ENCODE peak calls at places on chromosomes 4 and X, in seven cellular contexts. N is hepatocyte, Y is prostate gland, O is transverse colon, J is left lung, D is iPS DF 6.9, F is HAP-1. A is an unnamed sample. For H3K9me3 and H3K36me3, the result is how much of the 10 kb centered on the place peaks cover.

GRCh38 chr4:23945521-23946017 is 55.7 kb upstream of the PPARGC1A start:
- DNase-seq in N (peak), Y (peak), O (peak), J (no peak), D (no peak), F (no peak), A (no peak)

GRCh38 chrX:41178201-41178600 is 93.0 kb downstream of the USP9X start:
- DNase-seq in N (no peak), Y (no peak), O (no peak), J (no peak), D (no peak), F (no peak), A (no peak)

GRCh38 chrX:11273544-11273943 is 19.7 kb upstream of the AMELX start:
- DNase-seq in N (no peak), Y (no peak), O (no peak), J (no peak), D (no peak), F (no peak), A (no peak)

GRCh38 chr4:7402526-7402925 is 32.2 kb downstream of the PSAPL1 start:
- DNase-seq in N (peak), Y (no peak), O (no peak), J (no peak), D (no peak), F (no peak), A (no peak)

GRCh38 chr4:36722986-36723385 is 441.6 kb downstream of the DTHD1 start:
- DNase-seq in N (no peak), Y (no peak), O (no peak), J (no peak), D (no peak), F (no peak), A (no peak)

GRCh38 chrX:107440187-107440586 is 9.3 kb upstream of the FRMPD3 start:
- DNase-seq in N (no peak), Y (no peak), O (no peak), J (no peak), D (no peak), F (no peak), A (no peak)

GRCh38 chrX:65034641-65035450 is 58.6 kb upstream of the ZC4H2 start:
- DNase-seq in N (peak), Y (peak), O (peak), J (peak), D (peak), F (peak), A (peak)

GRCh38 chr4:132276185-132276584 is 872.9 kb upstream of the PCDH10 start:
- DNase-seq in N (no peak), Y (no peak), O (no peak), J (peak), D (no peak), F (no peak), A (no peak)

GRCh38 chr4:48780867-48781219 is 764 bp upstream of the FRYL start:
- DNase-seq in N (peak), Y (peak), O (peak), J (no peak), D (no peak), F (no peak), A (no peak)

GRCh38 chr4:52952540-52952939 is 90.4 kb downstream of the RASL11B start:
- DNase-seq in N (no peak), Y (no peak), O (no peak), J (no peak), D (no peak), F (no peak), A (no peak)

GRCh38 chr4:103012085-103012484 is 7.4 kb downstream of the SLC9B1 start:
- DNase-seq in N (peak), Y (peak), O (no peak), J (no peak), D (no peak), F (no peak), A (no peak)

GRCh38 chrX:152259150-152259549 is 120.8 kb upstream of the MAGEA10 start:
- DNase-seq in N (no peak), Y (no peak), O (no peak), J (no peak), D (no peak), F (no peak), A (no peak)

GRCh38 chr4:54005475-54005874 is 58.9 kb downstream of the CHIC2 start:
- DNase-seq in N (no peak), Y (no peak), O (no peak), J (no peak), D (no peak), F (no peak), A (no peak)

DNA sequence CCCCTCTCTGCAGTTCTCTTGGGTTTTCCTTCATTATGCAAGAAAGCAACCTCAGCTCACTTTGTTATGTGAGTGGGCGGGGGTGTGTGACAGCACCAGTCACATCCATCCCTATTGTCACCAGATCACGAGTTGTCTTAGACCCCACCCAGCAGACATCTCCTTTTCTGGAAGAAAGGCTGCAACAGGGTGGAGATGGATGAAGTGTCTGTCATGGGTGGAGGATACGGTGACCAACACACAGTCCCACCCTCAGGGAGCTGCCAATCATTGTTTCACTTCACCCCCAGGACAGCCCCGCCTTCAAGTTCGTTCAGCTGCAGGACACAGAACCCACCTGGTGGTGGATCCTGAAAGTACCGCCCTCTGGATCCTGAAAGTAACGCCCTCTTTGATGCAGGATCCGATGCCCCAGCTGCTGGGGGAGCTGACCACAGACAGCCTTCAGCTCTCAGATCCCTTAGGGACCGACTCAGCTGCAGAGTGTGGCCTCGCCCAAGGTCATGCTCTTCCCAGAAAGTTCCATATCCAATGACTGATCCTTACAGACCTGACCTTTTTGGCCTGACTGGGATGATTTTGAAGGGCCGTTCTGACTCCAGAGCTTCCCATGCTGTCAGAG is 79.7 kb downstream of the SMIM20 start:
- DNase-seq in N (peak), Y (no peak), O (peak), J (no peak), D (peak), F (peak), A (no peak)
- H3K4me3 ChIP-seq in N (no peak), Y (no peak), O (no peak), J (no peak), D (no peak), F (no peak), A (no peak)

DNA sequence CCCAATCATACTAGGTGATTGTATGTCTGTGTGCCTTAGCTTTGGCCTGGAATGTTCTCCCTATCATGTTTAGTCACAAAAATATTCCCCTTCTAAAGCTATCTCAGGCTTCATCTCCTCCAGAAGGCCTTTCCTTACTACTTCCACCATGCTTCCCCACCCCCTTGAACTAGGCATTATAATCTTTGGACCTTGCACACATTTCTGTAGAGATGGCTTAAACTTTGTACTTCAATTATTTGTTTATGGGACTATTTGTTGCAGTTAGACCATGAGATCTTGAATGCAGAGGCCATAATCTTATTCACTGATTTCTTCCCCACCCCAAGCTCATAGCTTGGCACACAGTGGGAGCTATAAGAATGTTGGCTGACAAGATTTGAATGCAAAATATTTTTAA is 262.0 kb upstream of the EDA2R start:
- DNase-seq in N (no peak), Y (no peak), O (no peak), J (no peak), D (no peak), F (no peak), A (no peak)
- H3K9me3 ChIP-seq in N (under half), Y (under half), O (under half), J (under half), D (under half), F (under half), A (under half)

DNA sequence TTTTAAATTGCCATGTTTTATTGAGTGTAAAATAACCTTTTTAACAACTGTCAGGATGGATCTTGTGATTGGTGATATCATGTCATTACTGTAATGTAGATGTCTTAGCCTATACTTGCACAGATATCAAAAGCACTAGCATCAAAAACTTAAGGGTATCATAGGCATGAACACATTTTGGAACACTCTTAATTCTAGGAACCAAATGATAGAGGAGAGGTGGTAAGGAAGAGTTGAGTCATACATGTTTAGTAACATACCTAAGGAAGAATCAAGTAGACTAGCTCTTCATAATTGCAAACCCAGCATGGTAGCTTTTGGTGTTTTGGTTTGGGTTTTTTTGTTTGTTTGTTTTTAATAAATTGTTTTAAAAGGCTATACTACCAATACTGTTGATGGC is 43.4 kb downstream of the SMARCAD1 start:
- DNase-seq in N (no peak), Y (no peak), O (no peak), J (no peak), D (no peak), F (no peak), A (no peak)
- H3K36me3 ChIP-seq in N (under half), Y (under half), O (under half), J (under half), D (under half), F (under half), A (under half)

DNA sequence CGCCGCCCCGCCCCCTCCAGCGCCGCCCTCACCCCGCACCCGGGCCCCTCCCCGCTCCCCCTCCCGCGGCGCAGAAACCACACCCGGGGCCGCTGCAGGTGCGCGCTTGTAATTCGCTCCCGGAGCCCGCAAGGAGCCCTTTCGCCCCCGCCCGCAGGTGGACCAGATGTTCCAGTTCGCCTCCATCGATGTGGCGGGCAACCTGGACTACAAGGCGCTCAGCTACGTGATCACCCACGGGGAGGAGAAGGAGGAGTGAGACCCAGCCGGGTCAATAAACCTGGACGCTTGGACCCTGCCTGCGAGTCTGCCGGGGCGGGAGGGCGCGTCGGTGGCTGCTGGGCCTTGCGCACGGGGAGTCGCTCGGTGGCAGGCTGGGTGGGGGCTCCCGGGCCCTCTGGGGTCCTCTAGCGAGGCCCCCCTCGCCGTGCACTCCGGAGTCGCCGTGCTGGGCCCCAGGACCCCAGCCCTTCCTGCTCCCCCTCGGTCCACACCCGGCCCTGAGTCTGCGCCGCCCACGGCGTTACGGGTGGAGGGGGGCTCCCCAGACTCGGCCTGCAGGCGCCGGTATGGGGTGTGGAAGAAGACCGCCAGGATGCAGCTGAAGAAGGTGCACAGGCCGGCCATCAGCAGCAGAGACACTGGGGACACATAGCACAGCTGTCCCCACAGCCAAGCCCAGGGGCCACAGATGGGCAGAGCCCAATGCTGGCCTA is 7.1 kb downstream of the SLC49A3 start:
- DNase-seq in N (peak), Y (peak), O (peak), J (peak), D (no peak), F (peak), A (no peak)
- H3K4me3 ChIP-seq in N (no peak), Y (peak), O (peak), J (no peak), D (no peak), F (peak), A (peak)

GRCh38 chrX:15384304-15384703 is at the start of gene VEGFD:
- DNase-seq in N (no peak), Y (no peak), O (no peak), J (no peak), D (no peak), F (no peak), A (no peak)
- H3K9me3 ChIP-seq in N (under half), Y (under half), O (under half), J (under half), D (under half), F (under half), A (under half)

GRCh38 chrX:71458866-71459265 is 74.0 kb upstream of the OGT start:
- DNase-seq in N (no peak), Y (no peak), O (no peak), J (no peak), D (no peak), F (no peak), A (no peak)
- H3K36me3 ChIP-seq in N (under half), Y (under half), O (under half), J (half or more), D (under half), F (half or more), A (half or more)

DNA sequence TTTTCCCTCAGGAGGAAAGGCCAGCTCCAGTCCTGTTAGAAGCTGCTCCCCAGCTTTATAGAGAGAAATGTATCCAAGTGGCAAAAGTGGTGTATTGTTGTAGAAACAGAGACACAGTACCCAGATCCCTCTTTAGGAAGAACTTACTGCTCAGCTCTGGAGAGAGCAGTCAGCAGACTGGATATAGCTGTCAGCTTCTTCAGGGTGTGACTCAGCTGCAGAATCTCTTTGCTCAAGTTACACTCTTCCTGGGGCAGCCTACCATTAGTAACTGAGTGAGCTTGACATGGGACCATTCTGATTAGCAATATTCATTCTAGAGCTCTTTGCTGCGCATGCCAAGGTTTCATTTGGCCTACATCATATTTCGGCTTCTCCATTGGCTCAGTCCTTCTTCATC is 40.5 kb downstream of the ATP1B4 start:
- DNase-seq in N (no peak), Y (no peak), O (no peak), J (no peak), D (no peak), F (no peak), A (no peak)
- H3K4me3 ChIP-seq in N (no peak), Y (no peak), O (no peak), J (no peak), D (no peak), F (no peak), A (no peak)

GRCh38 chrX:156001001-156001666 is 3.6 kb downstream of the IL9R start:
- DNase-seq in N (no peak), Y (no peak), O (no peak), J (no peak), D (no peak), F (no peak), A (no peak)
- H3K9me3 ChIP-seq in N (under half), Y (under half), O (under half), J (under half), D (under half), F (under half), A (under half)